ENCODE peak calls at places on chromosomes 16 and 17, in ten cellular contexts. S, L, G, P, R, J, B, T, Q and Z are unnamed samples.

GRCh38 chr16:3175157-3176153 is 12.5 kb upstream of the OR1F1 start:
- DNase-seq in J (no peak), B (no peak), P (peak; percentile 43), G (peak; percentile 84), S (no peak), T (no peak), L (no peak), Q (no peak), R (peak; percentile 48), Z (no peak)

GRCh38 chr17:17669851-17670232 is 11.4 kb upstream of the RAI1 start:
- DNase-seq in J (no peak), B (no peak), L (no peak), P (no peak), S (no peak), T (no peak), R (no peak), Q (no peak), G (no peak), Z (no peak)

GRCh38 chr17:20157078-20157360 is 147.9 kb downstream of the SPECC1 start:
- DNase-seq in S (no peak), L (no peak), G (no peak), J (no peak), Q (no peak), P (no peak), T (no peak), B (no peak), R (no peak), Z (no peak)

GRCh38 chr17:72751746-72752145 is 340.7 kb downstream of the SLC39A11 start:
- DNase-seq in L (no peak), Q (no peak), P (no peak), B (no peak), T (no peak), J (no peak), R (no peak), S (no peak), G (no peak), Z (no peak)

GRCh38 chr16:52861614-52862022 is 191.1 kb downstream of the CHD9NB start:
- DNase-seq in S (no peak), G (peak; percentile 61), B (no peak), T (peak; percentile 13), R (no peak), L (no peak), P (peak; percentile 80), Q (no peak), J (no peak), Z (no peak)

GRCh38 chr16:78745491-78746019 is 646.1 kb downstream of the WWOX start:
- DNase-seq in G (no peak), L (no peak), Q (peak; percentile 54), P (no peak), B (no peak), J (no peak), R (no peak), T (no peak), S (no peak), Z (no peak)

GRCh38 chr16:471353-472198 is 46.1 kb downstream of the RAB11FIP3 start:
- DNase-seq in J (no peak), B (no peak), G (no peak), Q (no peak), T (no peak), L (peak; percentile 97), P (no peak), R (no peak), S (no peak), Z (peak; percentile 49)

GRCh38 chr16:15672514-15673167 is 22.6 kb downstream of the NDE1 start:
- DNase-seq in G (peak; percentile 97), P (peak; percentile 98), Q (peak; percentile 94), B (peak; percentile 91), T (peak; percentile 89), R (no peak), J (peak; percentile 77), S (peak; percentile 98), L (peak; percentile 81), Z (peak; percentile 78)